ENCODE peak calls at places on chromosomes 12 and 14, in five cellular contexts. One of them, this sample, is unnamed.

GRCh38 chr12:69471667-69472385 is 1.6 kb downstream of the FRS2 start:
- DNase-seq in lung: no peak
- DNase-seq in cardiac muscle cell: no peak
- DNase-seq in esophagus squamous epithelium: no peak
- DNase-seq in hepatocyte: no peak
- DNase-seq in this sample: no peak

GRCh38 chr12:79844693-79845092 is 90.2 kb downstream of the PPP1R12A start:
- DNase-seq in cardiac muscle cell: peak
- DNase-seq in lung: no peak
- DNase-seq in esophagus squamous epithelium: no peak
- DNase-seq in hepatocyte: peak
- DNase-seq in this sample: no peak

GRCh38 chr14:94174622-94175402 is 690 bp downstream of the PPP4R4 start:
- DNase-seq in cardiac muscle cell: no peak
- DNase-seq in hepatocyte: no peak
- DNase-seq in lung: no peak
- DNase-seq in esophagus squamous epithelium: no peak
- DNase-seq in this sample: no peak

GRCh38 chr12:43462080-43462479 is 89.9 kb downstream of the ADAMTS20 start:
- DNase-seq in cardiac muscle cell: no peak
- DNase-seq in esophagus squamous epithelium: no peak
- DNase-seq in lung: no peak
- DNase-seq in hepatocyte: no peak
- DNase-seq in this sample: no peak

GRCh38 chr12:95385646-95386045 is 88.3 kb upstream of the METAP2 start:
- DNase-seq in hepatocyte: no peak
- DNase-seq in lung: no peak
- DNase-seq in esophagus squamous epithelium: no peak
- DNase-seq in cardiac muscle cell: peak
- DNase-seq in this sample: no peak

GRCh38 chr12:66541446-66541845 is 137.4 kb downstream of the GRIP1 start:
- DNase-seq in lung: no peak
- DNase-seq in esophagus squamous epithelium: no peak
- DNase-seq in cardiac muscle cell: no peak
- DNase-seq in hepatocyte: no peak
- DNase-seq in this sample: no peak

GRCh38 chr14:80678436-80678835 is 263.1 kb downstream of the CEP128 start:
- DNase-seq in cardiac muscle cell: no peak
- DNase-seq in hepatocyte: no peak
- DNase-seq in esophagus squamous epithelium: no peak
- DNase-seq in lung: no peak
- DNase-seq in this sample: no peak

GRCh38 chr12:4148418-4149056 is 125.0 kb upstream of the CCND2 start:
- DNase-seq in hepatocyte: no peak
- DNase-seq in cardiac muscle cell: no peak
- DNase-seq in esophagus squamous epithelium: peak
- DNase-seq in lung: no peak
- DNase-seq in this sample: no peak

GRCh38 chr14:101567252-101567651 is 6.0 kb downstream of the DIO3 start:
- DNase-seq in hepatocyte: no peak
- DNase-seq in lung: no peak
- DNase-seq in esophagus squamous epithelium: no peak
- DNase-seq in cardiac muscle cell: no peak
- DNase-seq in this sample: no peak

GRCh38 chr12:114918535-114919233 is 234.7 kb upstream of the TBX3 start:
- DNase-seq in esophagus squamous epithelium: no peak
- DNase-seq in hepatocyte: peak
- DNase-seq in lung: no peak
- DNase-seq in cardiac muscle cell: peak
- DNase-seq in this sample: no peak

GRCh38 chr12:27319394-27319793 is 13.2 kb upstream of the BMAL2 start:
- DNase-seq in cardiac muscle cell: peak
- DNase-seq in lung: no peak
- DNase-seq in esophagus squamous epithelium: no peak
- DNase-seq in hepatocyte: no peak
- DNase-seq in this sample: no peak

GRCh38 chr12:108571604-108572165 is 9.3 kb downstream of the ISCU start:
- DNase-seq in lung: peak
- DNase-seq in cardiac muscle cell: no peak
- DNase-seq in esophagus squamous epithelium: no peak
- DNase-seq in hepatocyte: no peak
- DNase-seq in this sample: no peak

GRCh38 chr12:66061076-66061475 is 69.5 kb downstream of the LLPH start:
- DNase-seq in lung: no peak
- DNase-seq in hepatocyte: no peak
- DNase-seq in cardiac muscle cell: no peak
- DNase-seq in esophagus squamous epithelium: no peak
- DNase-seq in this sample: no peak

GRCh38 chr12:121010860-121011259 is 5.4 kb downstream of the C12orf43 start:
- DNase-seq in esophagus squamous epithelium: no peak
- DNase-seq in hepatocyte: no peak
- DNase-seq in cardiac muscle cell: no peak
- DNase-seq in lung: no peak
- DNase-seq in this sample: no peak

GRCh38 chr12:7351177-7351576 is 47.3 kb downstream of the ACSM4 start:
- DNase-seq in hepatocyte: no peak
- DNase-seq in lung: no peak
- DNase-seq in cardiac muscle cell: no peak
- DNase-seq in esophagus squamous epithelium: no peak
- DNase-seq in this sample: no peak

GRCh38 chr12:32870716-32871115 is 25.9 kb downstream of the PKP2 start:
- DNase-seq in esophagus squamous epithelium: no peak
- DNase-seq in hepatocyte: no peak
- DNase-seq in lung: no peak
- DNase-seq in cardiac muscle cell: peak
- DNase-seq in this sample: no peak

DNA sequence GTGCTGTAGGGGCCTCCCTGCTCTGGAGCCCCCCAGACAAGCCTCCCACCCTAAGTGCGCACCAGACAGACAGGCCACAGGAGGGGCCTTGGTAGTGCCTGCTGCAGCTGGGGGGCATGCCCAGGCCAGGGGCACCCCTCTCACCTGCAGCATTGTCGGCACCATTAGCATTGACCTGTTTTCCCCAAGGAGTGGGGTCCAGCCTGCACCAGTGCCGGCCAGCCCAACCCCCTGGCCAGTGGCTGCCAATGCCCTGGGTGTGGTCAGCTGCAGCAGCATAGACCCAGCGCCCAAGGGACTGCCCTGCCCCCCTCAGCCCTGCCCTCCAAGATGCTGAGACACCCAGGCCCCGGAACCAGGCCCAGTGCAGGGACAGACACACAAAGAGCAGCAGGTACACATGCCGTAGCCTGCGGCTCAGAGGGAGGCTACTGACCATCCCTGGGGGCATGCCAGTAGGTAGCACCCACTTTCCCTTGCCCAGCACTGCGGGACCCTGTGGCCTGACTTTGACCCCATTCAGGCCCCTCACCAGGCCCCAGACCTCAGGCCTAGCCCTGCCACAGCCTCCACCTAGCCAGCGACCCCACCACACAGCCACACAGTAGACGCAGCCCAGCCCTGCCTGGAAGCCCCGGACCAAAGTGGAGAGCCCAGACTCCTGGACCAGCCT is 1.0 kb downstream of the AHNAK2 start:
- DNase-seq in esophagus squamous epithelium: no peak
- DNase-seq in lung: no peak
- DNase-seq in hepatocyte: peak
- DNase-seq in cardiac muscle cell: no peak
- DNase-seq in this sample: no peak
- H3K4me3 ChIP-seq in esophagus squamous epithelium: peak
- H3K4me3 ChIP-seq in lung: no peak
- H3K4me3 ChIP-seq in hepatocyte: no peak
- H3K4me3 ChIP-seq in cardiac muscle cell: peak
- H3K4me3 ChIP-seq in this sample: no peak

DNA sequence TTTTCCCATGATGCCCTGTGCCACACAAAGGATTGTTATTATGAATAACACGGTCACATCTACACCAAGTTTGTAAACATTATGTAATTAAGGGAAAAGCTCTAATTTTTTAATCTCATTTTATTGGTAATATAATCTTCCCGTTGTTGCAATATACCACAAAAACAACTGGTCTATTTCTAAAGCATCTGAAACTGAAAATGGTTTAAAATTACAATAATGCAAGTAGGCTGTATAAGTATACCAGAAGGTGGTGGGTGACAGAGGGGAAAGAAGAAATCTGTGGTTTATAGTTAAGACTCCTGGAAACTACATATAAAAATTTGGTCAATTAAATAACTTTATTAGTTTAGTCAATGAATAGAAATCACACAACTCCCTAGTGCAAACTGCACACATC is 5.2 kb downstream of the DDHD1 start:
- DNase-seq in lung: no peak
- DNase-seq in esophagus squamous epithelium: no peak
- DNase-seq in cardiac muscle cell: no peak
- DNase-seq in hepatocyte: no peak
- DNase-seq in this sample: no peak
- H3K4me3 ChIP-seq in lung: no peak
- H3K4me3 ChIP-seq in esophagus squamous epithelium: no peak
- H3K4me3 ChIP-seq in cardiac muscle cell: no peak
- H3K4me3 ChIP-seq in hepatocyte: no peak
- H3K4me3 ChIP-seq in this sample: no peak

GRCh38 chr12:14394317-14395058 is 29.0 kb downstream of the ATF7IP start:
- DNase-seq in cardiac muscle cell: peak
- DNase-seq in hepatocyte: peak
- DNase-seq in lung: no peak
- DNase-seq in esophagus squamous epithelium: no peak
- DNase-seq in this sample: peak
- H3K4me3 ChIP-seq in cardiac muscle cell: peak
- H3K4me3 ChIP-seq in hepatocyte: no peak
- H3K4me3 ChIP-seq in lung: no peak
- H3K4me3 ChIP-seq in esophagus squamous epithelium: no peak
- H3K4me3 ChIP-seq in this sample: no peak

DNA sequence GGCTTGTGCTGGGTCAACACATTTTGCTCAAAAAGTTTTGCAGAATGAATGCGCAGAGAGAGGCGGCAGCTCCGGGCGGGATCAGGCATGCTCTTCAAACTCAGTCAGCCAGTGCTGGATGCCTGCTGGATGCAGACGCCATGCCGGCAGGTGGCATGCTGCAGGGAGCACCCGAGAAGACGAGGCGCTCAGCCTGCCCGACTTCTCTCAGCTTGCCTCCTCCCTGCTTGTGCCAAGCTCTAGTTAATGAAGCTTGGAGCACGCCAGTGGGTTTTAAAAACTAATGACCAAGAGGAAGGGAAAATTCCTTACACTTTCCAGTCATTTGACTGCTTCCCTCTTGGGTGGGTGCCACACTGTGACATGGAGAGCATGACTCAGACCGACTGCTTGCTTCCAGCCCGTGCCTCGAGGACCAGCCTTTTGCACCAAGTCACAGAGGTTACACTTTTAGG is 39.8 kb downstream of the SLC24A4 start:
- DNase-seq in lung: no peak
- DNase-seq in esophagus squamous epithelium: no peak
- DNase-seq in cardiac muscle cell: peak
- DNase-seq in hepatocyte: no peak
- DNase-seq in this sample: no peak
- H3K4me3 ChIP-seq in lung: no peak
- H3K4me3 ChIP-seq in esophagus squamous epithelium: no peak
- H3K4me3 ChIP-seq in cardiac muscle cell: no peak
- H3K4me3 ChIP-seq in hepatocyte: no peak
- H3K4me3 ChIP-seq in this sample: no peak

GRCh38 chr14:76919431-76919810 is 93.2 kb downstream of the LRRC74A start:
- DNase-seq in lung: peak
- DNase-seq in cardiac muscle cell: no peak
- DNase-seq in esophagus squamous epithelium: no peak
- DNase-seq in hepatocyte: no peak
- DNase-seq in this sample: peak
- H3K4me3 ChIP-seq in lung: no peak
- H3K4me3 ChIP-seq in cardiac muscle cell: no peak
- H3K4me3 ChIP-seq in esophagus squamous epithelium: no peak
- H3K4me3 ChIP-seq in hepatocyte: no peak
- H3K4me3 ChIP-seq in this sample: no peak

GRCh38 chr14:97411938-97412612 is 614.9 kb downstream of the VRK1 start:
- DNase-seq in lung: no peak
- DNase-seq in cardiac muscle cell: no peak
- DNase-seq in esophagus squamous epithelium: no peak
- DNase-seq in hepatocyte: no peak
- DNase-seq in this sample: no peak

GRCh38 chr14:97413991-97414717 is 617.0 kb downstream of the VRK1 start:
- DNase-seq in esophagus squamous epithelium: no peak
- DNase-seq in hepatocyte: no peak
- DNase-seq in lung: no peak
- DNase-seq in cardiac muscle cell: no peak
- DNase-seq in this sample: no peak

GRCh38 chr14:97410667-97411286 is 613.6 kb downstream of the VRK1 start:
- DNase-seq in hepatocyte: no peak
- DNase-seq in cardiac muscle cell: no peak
- DNase-seq in esophagus squamous epithelium: no peak
- DNase-seq in lung: no peak
- DNase-seq in this sample: no peak

GRCh38 chr14:97414718-97415098 is 617.5 kb downstream of the VRK1 start:
- DNase-seq in hepatocyte: no peak
- DNase-seq in lung: no peak
- DNase-seq in cardiac muscle cell: no peak
- DNase-seq in esophagus squamous epithelium: no peak
- DNase-seq in this sample: no peak

GRCh38 chr14:97412933-97413574 is 615.9 kb downstream of the VRK1 start:
- DNase-seq in lung: no peak
- DNase-seq in esophagus squamous epithelium: no peak
- DNase-seq in cardiac muscle cell: no peak
- DNase-seq in hepatocyte: no peak
- DNase-seq in this sample: no peak
- H3K4me3 ChIP-seq in lung: no peak
- H3K4me3 ChIP-seq in esophagus squamous epithelium: peak
- H3K4me3 ChIP-seq in cardiac muscle cell: no peak
- H3K4me3 ChIP-seq in hepatocyte: peak
- H3K4me3 ChIP-seq in this sample: no peak

GRCh38 chr12:128657378-128657777 is 166.4 kb downstream of the SLC15A4 start:
- DNase-seq in lung: no peak
- DNase-seq in esophagus squamous epithelium: no peak
- DNase-seq in cardiac muscle cell: no peak
- DNase-seq in hepatocyte: no peak
- DNase-seq in this sample: no peak

GRCh38 chr12:128654462-128654861 is 169.3 kb downstream of the SLC15A4 start:
- DNase-seq in esophagus squamous epithelium: no peak
- DNase-seq in lung: no peak
- DNase-seq in hepatocyte: no peak
- DNase-seq in cardiac muscle cell: no peak
- DNase-seq in this sample: no peak

GRCh38 chr12:128652136-128652751 is 171.5 kb downstream of the SLC15A4 start:
- DNase-seq in hepatocyte: no peak
- DNase-seq in cardiac muscle cell: no peak
- DNase-seq in lung: no peak
- DNase-seq in esophagus squamous epithelium: no peak
- DNase-seq in this sample: no peak
- H3K4me3 ChIP-seq in hepatocyte: no peak
- H3K4me3 ChIP-seq in cardiac muscle cell: no peak
- H3K4me3 ChIP-seq in lung: no peak
- H3K4me3 ChIP-seq in esophagus squamous epithelium: no peak
- H3K4me3 ChIP-seq in this sample: no peak

DNA sequence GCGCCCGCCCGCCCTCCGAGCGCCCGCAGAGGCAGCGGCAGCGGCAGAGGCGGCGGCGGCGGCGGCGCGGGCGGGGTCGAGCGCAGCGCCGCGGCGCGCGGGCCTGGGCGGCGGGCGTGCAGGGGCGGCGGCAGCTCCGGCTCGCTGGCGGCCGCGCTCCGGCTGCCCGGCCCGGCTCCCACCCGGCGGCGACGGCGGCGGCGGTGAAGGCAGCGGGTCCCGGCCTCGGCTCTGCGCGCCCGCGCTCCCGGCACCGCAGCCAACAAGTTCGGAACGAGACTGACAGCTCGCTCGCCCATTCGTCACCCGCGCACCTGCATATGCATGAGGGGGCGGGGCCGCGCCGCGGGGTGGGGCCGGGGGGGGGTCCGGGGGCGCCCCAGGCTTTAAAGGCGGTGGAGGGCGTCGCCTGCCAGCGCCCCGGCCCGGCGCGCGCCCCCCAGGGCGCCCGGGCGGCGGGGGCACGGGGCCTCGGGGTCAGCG is at the start of gene JAG2:
- DNase-seq in cardiac muscle cell: peak
- DNase-seq in lung: peak
- DNase-seq in hepatocyte: peak
- DNase-seq in esophagus squamous epithelium: no peak
- DNase-seq in this sample: peak
- H3K4me3 ChIP-seq in cardiac muscle cell: peak
- H3K4me3 ChIP-seq in lung: peak
- H3K4me3 ChIP-seq in hepatocyte: peak
- H3K4me3 ChIP-seq in esophagus squamous epithelium: peak
- H3K4me3 ChIP-seq in this sample: peak